ENCODE peak calls at places on chromosomes 2 and 18, in four cellular contexts. C is testis, E is ovary, B is left lung. W is an unnamed sample. For H3K36me3, the result is how much of the 10 kb centered on the place peaks cover.

GRCh38 chr18:79466591-79466990 is 70.9 kb downstream of the NFATC1 start:
- DNase-seq in C (no peak), E (no peak), B (no peak), W (no peak)

GRCh38 chr18:36567800-36568199 is 261.0 kb downstream of the TPGS2 start:
- DNase-seq in C (no peak), E (no peak), B (no peak), W (no peak)

GRCh38 chr2:105866439-105867170 is 121.9 kb downstream of the NCK2 start:
- DNase-seq in C (no peak), E (no peak), B (no peak), W (no peak)

GRCh38 chr2:85276571-85277121 is 51.1 kb downstream of the TGOLN2 start:
- DNase-seq in C (no peak), E (peak), B (no peak), W (no peak)

GRCh38 chr2:64831977-64832328 is 157.2 kb upstream of the SLC1A4 start:
- DNase-seq in C (no peak), E (no peak), B (no peak), W (peak)

GRCh38 chr18:37403100-37403781 is 162.4 kb downstream of the CELF4 start:
- DNase-seq in C (no peak), E (peak), B (peak), W (no peak)

GRCh38 chr2:101657787-101658186 is 39.7 kb upstream of the MAP4K4 start:
- DNase-seq in C (no peak), E (no peak), B (no peak), W (no peak)

GRCh38 chr18:51068111-51068510 is 38.1 kb downstream of the SMAD4 start:
- DNase-seq in C (no peak), E (no peak), B (no peak), W (no peak)

GRCh38 chr2:221997100-221997499 is 301.7 kb downstream of the PAX3 start:
- DNase-seq in C (no peak), E (no peak), B (no peak), W (no peak)

GRCh38 chr18:24270937-24271380 is 126.7 kb downstream of the OSBPL1A start:
- DNase-seq in C (no peak), E (no peak), B (no peak), W (no peak)

GRCh38 chr18:46868171-46868921 is 49.0 kb downstream of the PIAS2 start:
- DNase-seq in C (no peak), E (no peak), B (no peak), W (no peak)

GRCh38 chr2:10327896-10328666 is 25.4 kb downstream of the HPCAL1 start:
- DNase-seq in C (no peak), E (no peak), B (no peak), W (peak)

GRCh38 chr18:21129586-21130216 is 18.1 kb upstream of the ROCK1 start:
- DNase-seq in C (no peak), E (no peak), B (no peak), W (no peak)

GRCh38 chr18:62001396-62001795 is 108.6 kb upstream of the RNF152 start:
- DNase-seq in C (no peak), E (no peak), B (no peak), W (no peak)

GRCh38 chr2:241218131-241219029 is 29.9 kb downstream of the ANO7 start:
- DNase-seq in C (peak), E (peak), B (peak), W (peak)

GRCh38 chr18:45245036-45245638 is 370.1 kb upstream of the SLC14A2 start:
- DNase-seq in C (no peak), E (no peak), B (no peak), W (no peak)

GRCh38 chr2:118169359-118170005 is 81.2 kb downstream of the INSIG2 start:
- DNase-seq in C (no peak), E (peak), B (peak), W (no peak)

GRCh38 chr2:10285578-10286198 is 17.0 kb upstream of the HPCAL1 start:
- DNase-seq in C (peak), E (no peak), B (peak), W (peak)

GRCh38 chr2:48941908-48942307 is 186.4 kb upstream of the LHCGR start:
- DNase-seq in C (no peak), E (no peak), B (no peak), W (no peak)

GRCh38 chr2:237733677-237734300 is 64.8 kb upstream of the RBM44 start:
- DNase-seq in C (no peak), E (no peak), B (no peak), W (no peak)

GRCh38 chr2:190123956-190124355 is 61.4 kb upstream of the MSTN start:
- DNase-seq in C (no peak), E (no peak), B (no peak), W (no peak)

GRCh38 chr2:38237311-38237710 is 139.8 kb downstream of the ATL2 start:
- DNase-seq in C (no peak), E (no peak), B (no peak), W (no peak)

GRCh38 chr2:43210467-43211303 is 15.7 kb downstream of the ZFP36L2 start:
- DNase-seq in C (peak), E (peak), B (peak), W (peak)

GRCh38 chr18:67508146-67508545 is 8.4 kb downstream of the DSEL start:
- DNase-seq in C (no peak), E (no peak), B (no peak), W (no peak)

GRCh38 chr2:223930002-223930976 is 14.8 kb downstream of the WDFY1 start:
- DNase-seq in C (peak), E (no peak), B (peak), W (no peak)

DNA sequence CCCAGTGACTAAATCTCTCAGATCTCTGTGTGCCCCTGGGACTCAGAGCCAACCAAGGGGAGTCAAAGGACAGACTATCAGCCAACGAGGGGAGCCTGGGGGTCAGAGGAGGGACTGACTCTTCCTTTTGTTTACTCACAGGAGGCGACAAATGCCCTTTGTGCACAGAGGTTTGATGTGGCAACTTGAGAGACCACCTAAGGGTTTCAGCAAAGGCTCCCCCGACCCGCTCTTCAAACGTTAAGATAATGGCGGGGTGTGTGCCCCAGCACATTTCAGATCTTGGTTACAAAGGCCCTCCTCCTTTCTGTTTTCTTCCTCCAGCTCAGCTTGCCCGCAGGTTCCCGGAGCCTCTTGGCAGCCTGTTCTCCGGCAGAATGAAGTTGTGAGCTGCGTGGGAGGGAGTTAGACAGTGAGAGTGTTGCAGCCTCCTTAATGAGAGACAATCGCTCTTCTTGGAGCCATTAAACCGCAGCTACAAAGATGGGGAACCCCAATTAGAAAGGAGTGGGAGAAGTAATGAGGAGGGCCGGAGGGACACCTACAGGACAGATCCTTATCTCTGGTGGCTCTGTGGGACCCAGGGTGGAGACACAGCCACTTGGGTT is 76.2 kb downstream of the KIAA2012 start:
- DNase-seq in C (peak), E (peak), B (peak), W (no peak)
- H3K27ac ChIP-seq in C (peak), E (peak), B (peak), W (no peak)

GRCh38 chr2:189074496-189074895 is 100.3 kb downstream of the COL3A1 start:
- DNase-seq in C (no peak), E (no peak), B (no peak), W (no peak)
- H3K36me3 ChIP-seq in C (under half), E (under half), B (under half), W (under half)

DNA sequence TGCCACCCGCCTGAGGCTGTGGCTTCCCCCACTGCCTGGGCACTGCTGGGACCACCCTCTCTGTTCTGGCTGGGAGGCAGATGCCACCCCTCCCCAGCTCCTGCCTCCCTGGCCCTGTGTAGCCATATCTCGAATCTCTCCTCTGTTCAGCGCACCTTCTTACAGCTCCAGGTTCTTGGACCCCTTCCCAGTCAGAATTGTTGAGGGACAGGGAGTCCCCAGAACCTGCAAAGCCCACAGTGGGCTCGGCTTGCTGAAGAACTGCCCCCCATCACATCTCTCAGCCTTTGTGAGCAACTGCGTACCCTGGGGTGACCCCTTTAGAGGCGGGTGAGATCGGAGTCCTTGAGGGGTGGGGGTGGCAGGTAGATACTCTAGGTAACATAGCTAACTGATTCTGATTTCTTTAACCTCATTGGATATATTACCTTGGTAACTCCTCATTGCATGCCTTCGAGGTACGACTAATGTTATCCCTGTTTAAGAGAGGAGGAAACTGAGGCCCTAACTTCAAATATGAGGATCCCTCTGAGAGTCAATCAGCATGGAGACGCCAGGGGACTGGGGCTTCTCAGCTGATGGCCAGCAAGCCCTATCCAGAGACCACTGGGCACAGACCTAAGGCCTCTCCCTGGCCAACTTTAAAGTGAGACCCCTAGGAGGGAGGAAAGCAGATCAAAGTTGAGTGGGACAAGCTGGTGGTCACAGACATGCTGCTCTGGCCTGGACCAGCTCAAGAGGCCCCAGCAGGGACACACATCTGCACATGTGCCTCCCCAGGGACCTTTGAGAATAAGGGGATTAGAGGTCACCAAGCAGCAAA is 101.3 kb downstream of the CAPN13 start:
- DNase-seq in C (no peak), E (no peak), B (no peak), W (peak)
- H3K27ac ChIP-seq in C (no peak), E (no peak), B (no peak), W (no peak)

DNA sequence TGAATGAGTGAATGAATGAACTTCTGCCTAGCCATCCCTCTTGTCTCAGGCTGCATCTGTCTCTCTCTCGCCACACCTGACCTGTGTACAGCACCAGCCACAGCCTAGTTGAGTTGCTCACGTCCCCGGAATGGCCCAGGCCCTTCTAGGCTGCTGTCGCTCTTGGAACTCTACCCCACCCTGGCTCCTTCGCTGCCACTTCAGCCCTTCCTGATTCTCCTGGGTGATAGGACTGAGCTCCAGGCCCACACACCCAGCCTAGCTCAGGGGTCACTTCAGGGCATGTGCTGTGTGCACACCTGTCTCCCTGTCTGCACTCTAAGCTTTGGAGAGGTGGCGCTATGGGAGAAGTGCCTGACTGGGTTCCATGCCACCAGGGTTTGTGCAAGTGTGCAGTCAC is 236.6 kb downstream of the GLI2 start:
- DNase-seq in C (no peak), E (no peak), B (no peak), W (no peak)
- H3K36me3 ChIP-seq in C (under half), E (under half), B (under half), W (under half)

GRCh38 chr2:180367831-180368230 is 360.7 kb upstream of the CWC22 start:
- DNase-seq in C (no peak), E (no peak), B (no peak), W (no peak)
- H3K27ac ChIP-seq in C (no peak), E (no peak), B (no peak), W (no peak)

GRCh38 chr2:46960618-46961017 is 45.0 kb upstream of the MCFD2 start:
- DNase-seq in C (no peak), E (no peak), B (no peak), W (no peak)

GRCh38 chr2:46958431-46959017 is 42.9 kb upstream of the MCFD2 start:
- DNase-seq in C (no peak), E (no peak), B (no peak), W (no peak)

GRCh38 chr2:46954951-46955571 is 39.5 kb upstream of the MCFD2 start:
- DNase-seq in C (peak), E (peak), B (no peak), W (no peak)

GRCh38 chr2:46955764-46956163 is 40.2 kb upstream of the MCFD2 start:
- DNase-seq in C (peak), E (no peak), B (no peak), W (no peak)

DNA sequence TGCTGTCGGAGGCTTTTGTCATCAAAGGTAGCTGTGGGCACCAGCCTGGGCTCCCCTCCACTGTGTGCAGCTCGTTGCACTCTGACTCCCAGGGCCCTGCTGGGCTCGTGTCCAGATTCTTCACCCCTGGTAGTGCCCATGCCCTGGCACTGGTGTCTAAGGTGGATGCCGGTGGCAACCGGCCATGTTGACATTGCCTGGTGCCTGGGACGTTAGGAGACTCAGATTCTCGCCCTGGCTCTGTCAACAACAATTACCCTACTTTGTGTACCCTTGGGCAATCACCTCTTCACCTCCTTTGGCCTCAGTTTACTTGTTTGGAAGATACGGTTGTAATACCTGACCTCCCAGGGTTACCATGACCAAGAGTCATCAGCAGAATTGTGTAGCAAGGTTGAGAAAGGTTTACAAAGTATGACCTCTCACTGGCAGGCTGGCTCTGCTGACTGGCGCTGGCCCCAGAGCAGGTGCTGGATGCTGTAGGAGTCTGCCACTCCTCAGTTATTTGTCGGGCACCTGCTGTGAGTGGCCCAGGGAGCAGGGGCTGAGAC is 41.5 kb upstream of the MCFD2 start:
- DNase-seq in C (no peak), E (no peak), B (no peak), W (no peak)
- H3K36me3 ChIP-seq in C (under half), E (under half), B (under half), W (under half)

GRCh38 chr2:205686231-205687017 is 4.1 kb downstream of the NRP2 start:
- DNase-seq in C (no peak), E (no peak), B (no peak), W (no peak)

GRCh38 chr2:205688417-205689200 is 6.3 kb downstream of the NRP2 start:
- DNase-seq in C (no peak), E (no peak), B (no peak), W (no peak)

GRCh38 chr2:205692095-205692494 is 9.8 kb downstream of the NRP2 start:
- DNase-seq in C (no peak), E (no peak), B (no peak), W (no peak)

GRCh38 chr2:205687018-205687956 is 5.0 kb downstream of the NRP2 start:
- DNase-seq in C (no peak), E (no peak), B (no peak), W (no peak)

DNA sequence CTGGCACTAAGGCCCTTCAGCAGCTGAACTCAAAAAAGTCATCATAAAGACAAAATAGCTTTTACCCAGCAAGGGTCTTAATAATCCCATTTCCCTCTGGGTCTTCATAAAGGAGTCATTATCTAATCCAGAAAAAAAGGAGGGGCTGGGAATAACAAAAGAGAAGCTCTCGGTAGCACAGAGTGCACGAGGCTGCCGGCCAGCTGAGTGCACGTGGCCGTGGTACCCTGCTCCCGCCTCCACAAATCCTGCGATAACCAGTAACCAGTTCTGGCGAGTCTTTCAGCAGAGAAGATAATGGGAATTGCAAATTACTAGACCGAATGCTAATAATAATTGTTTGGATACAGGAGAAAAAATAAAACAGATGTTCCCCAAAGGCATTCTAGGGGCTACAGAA is 7.5 kb downstream of the NRP2 start:
- DNase-seq in C (no peak), E (no peak), B (no peak), W (no peak)
- H3K27ac ChIP-seq in C (no peak), E (peak), B (no peak), W (no peak)

GRCh38 chr2:45394842-45395241 is 216.2 kb downstream of the SRBD1 start:
- DNase-seq in C (no peak), E (no peak), B (no peak), W (no peak)

GRCh38 chr2:45397292-45397691 is 213.8 kb downstream of the SRBD1 start:
- DNase-seq in C (no peak), E (no peak), B (no peak), W (no peak)

GRCh38 chr2:45396671-45397070 is 214.4 kb downstream of the SRBD1 start:
- DNase-seq in C (no peak), E (no peak), B (no peak), W (no peak)

GRCh38 chr2:45403036-45403435 is 208.0 kb downstream of the SRBD1 start:
- DNase-seq in C (no peak), E (no peak), B (no peak), W (no peak)

GRCh38 chr2:45399040-45399784 is 211.9 kb downstream of the SRBD1 start:
- DNase-seq in C (no peak), E (no peak), B (no peak), W (no peak)
- H3K36me3 ChIP-seq in C (under half), E (under half), B (under half), W (under half)